ENCODE peak calls at places on chromosomes 7 and 10, in nine cellular contexts. Q, I, R, U, L, Z, G, Y and N are unnamed samples.

GRCh38 chr7:49597805-49598204 is 175.6 kb upstream of the VWC2 start:
- DNase-seq in Q (no peak), I (no peak), R (no peak), U (no peak), L (no peak), Z (no peak), G (no peak), Y (no peak), N (no peak)

GRCh38 chr7:23341846-23342598 is 42.9 kb downstream of the MALSU1 start:
- DNase-seq in Q (no peak), I (no peak), R (no peak), U (no peak), L (no peak), Z (no peak), G (peak), Y (no peak), N (no peak)

GRCh38 chr10:46224414-46224682 is 62.4 kb upstream of the ANTXRL start:
- DNase-seq in Q (no peak), I (no peak), R (no peak), U (no peak), L (no peak), Z (no peak), G (no peak), Y (no peak), N (no peak)

GRCh38 chr10:132606536-132607316 is 69.1 kb downstream of the INPP5A start:
- DNase-seq in Q (peak), I (peak), R (no peak), U (peak), L (no peak), Z (peak), G (no peak), Y (no peak), N (no peak)

GRCh38 chr10:96588060-96588554 is 1.3 kb upstream of the TM9SF3 start:
- DNase-seq in Q (no peak), I (no peak), R (peak), U (no peak), L (peak), Z (no peak), G (no peak), Y (no peak), N (no peak)

GRCh38 chr7:151273646-151274375 is 25.3 kb upstream of the SMARCD3 start:
- DNase-seq in Q (no peak), I (no peak), R (no peak), U (no peak), L (no peak), Z (no peak), G (no peak), Y (no peak), N (no peak)

GRCh38 chr10:92024700-92025099 is 101.1 kb downstream of the BTAF1 start:
- DNase-seq in Q (no peak), I (no peak), R (peak), U (no peak), L (no peak), Z (no peak), G (peak), Y (no peak), N (peak)

GRCh38 chr10:86254526-86255174 is 111.9 kb downstream of the GRID1 start:
- DNase-seq in Q (no peak), I (no peak), R (no peak), U (no peak), L (no peak), Z (no peak), G (no peak), Y (no peak), N (no peak)

GRCh38 chr7:76057103-76057812 is 9.4 kb downstream of the MDH2 start:
- DNase-seq in Q (no peak), I (no peak), R (no peak), U (no peak), L (no peak), Z (no peak), G (no peak), Y (no peak), N (no peak)

GRCh38 chr10:113084031-113084430 is 134.0 kb downstream of the TCF7L2 start:
- DNase-seq in Q (no peak), I (no peak), R (no peak), U (no peak), L (no peak), Z (no peak), G (peak), Y (no peak), N (no peak)

GRCh38 chr10:17816208-17816607 is 7.1 kb downstream of the MRC1 start:
- DNase-seq in Q (no peak), I (no peak), R (no peak), U (no peak), L (no peak), Z (no peak), G (no peak), Y (no peak), N (no peak)

GRCh38 chr7:29564455-29565185 is 985 bp downstream of the PRR15 start:
- DNase-seq in Q (no peak), I (peak), R (peak), U (peak), L (peak), Z (no peak), G (peak), Y (no peak), N (peak)

GRCh38 chr7:124724079-124724478 is 41.5 kb downstream of the GPR37 start:
- DNase-seq in Q (no peak), I (no peak), R (no peak), U (no peak), L (no peak), Z (no peak), G (no peak), Y (no peak), N (no peak)

GRCh38 chr7:2185715-2186114 is 47.0 kb downstream of the MAD1L1 start:
- DNase-seq in Q (no peak), I (no peak), R (no peak), U (no peak), L (no peak), Z (no peak), G (no peak), Y (no peak), N (no peak)

GRCh38 chr7:24828871-24829661 is 71.8 kb upstream of the GSDME start:
- DNase-seq in Q (no peak), I (peak), R (peak), U (peak), L (no peak), Z (no peak), G (peak), Y (no peak), N (peak)

GRCh38 chr10:34392641-34393170 is 422.4 kb downstream of the PARD3 start:
- DNase-seq in Q (no peak), I (no peak), R (peak), U (no peak), L (no peak), Z (no peak), G (no peak), Y (no peak), N (no peak)

GRCh38 chr7:148110097-148110868 is 480.3 kb upstream of the C7orf33 start:
- DNase-seq in Q (no peak), I (no peak), R (no peak), U (no peak), L (peak), Z (no peak), G (no peak), Y (no peak), N (no peak)

GRCh38 chr10:12107781-12108180 is 21.7 kb upstream of the SEC61A2 start:
- DNase-seq in Q (no peak), I (no peak), R (no peak), U (no peak), L (no peak), Z (no peak), G (no peak), Y (no peak), N (no peak)

GRCh38 chr10:24952701-24953349 is 419 bp upstream of the PRTFDC1 start:
- DNase-seq in Q (peak), I (peak), R (peak), U (peak), L (peak), Z (peak), G (peak), Y (peak), N (peak)